ENCODE peak calls at places on chromosomes 5 and 9, in five cellular contexts. Y is lower lobe of right lung; Q is pancreas; X is kidney; R is CD4-positive, CD25-positive, alpha-beta regulatory T cell. B is an unnamed sample.

GRCh38 chr5:80368666-80369270 is 39.1 kb upstream of the ZFYVE16 start:
- DNase-seq in Y (no peak), Q (no peak), X (no peak), R (no peak), B (no peak)

GRCh38 chr5:96790851-96791513 is 16.8 kb downstream of the ERAP1 start:
- DNase-seq in Y (no peak), Q (no peak), X (no peak), R (no peak), B (no peak)

GRCh38 chr5:143896981-143897380 is 85.0 kb downstream of the HMHB1 start:
- DNase-seq in Y (no peak), Q (no peak), X (no peak), R (no peak), B (no peak)

GRCh38 chr5:107593009-107593408 is 77.7 kb downstream of the EFNA5 start:
- DNase-seq in Y (no peak), Q (no peak), X (no peak), R (no peak), B (no peak)

GRCh38 chr5:35777358-35778087 is 79.2 kb upstream of the IL7R start:
- DNase-seq in Y (peak), Q (peak), X (no peak), R (peak), B (no peak)

GRCh38 chr9:19754921-19755320 is 33.9 kb downstream of the SLC24A2 start:
- DNase-seq in Y (no peak), Q (no peak), X (no peak), R (no peak), B (no peak)

GRCh38 chr9:14221558-14221957 is 92.4 kb downstream of the NFIB start:
- DNase-seq in Y (no peak), Q (no peak), X (no peak), R (no peak), B (no peak)

GRCh38 chr5:149147673-149148072 is 6.4 kb downstream of the ABLIM3 start:
- DNase-seq in Y (no peak), Q (no peak), X (no peak), R (no peak), B (no peak)

GRCh38 chr9:14351206-14351605 is 37.3 kb upstream of the NFIB start:
- DNase-seq in Y (no peak), Q (no peak), X (no peak), R (no peak), B (no peak)

GRCh38 chr5:148685520-148686134 is 31.3 kb upstream of the HTR4 start:
- DNase-seq in Y (no peak), Q (no peak), X (no peak), R (no peak), B (no peak)

GRCh38 chr5:171221931-171222330 is 87.1 kb upstream of the TLX3 start:
- DNase-seq in Y (no peak), Q (no peak), X (no peak), R (no peak), B (no peak)

GRCh38 chr5:142984016-142984415 is 213.8 kb downstream of the ARHGAP26 start:
- DNase-seq in Y (no peak), Q (no peak), X (no peak), R (no peak), B (no peak)

GRCh38 chr9:35548571-35548970 is 56.5 kb upstream of the TESK1 start:
- DNase-seq in Y (no peak), Q (no peak), X (no peak), R (no peak), B (no peak)

GRCh38 chr5:225334-225733 is 7.2 kb downstream of the SDHA start:
- DNase-seq in Y (no peak), Q (no peak), X (no peak), R (no peak), B (no peak)

GRCh38 chr9:4290427-4290837 is 9.4 kb downstream of the GLIS3 start:
- DNase-seq in Y (no peak), Q (no peak), X (no peak), R (no peak), B (no peak)

GRCh38 chr9:124550080-124550479 is 42.9 kb upstream of the NR5A1 start:
- DNase-seq in Y (no peak), Q (no peak), X (no peak), R (no peak), B (no peak)

GRCh38 chr9:126329476-126330275 is 3.0 kb downstream of the MVB12B start:
- DNase-seq in Y (no peak), Q (no peak), X (no peak), R (no peak), B (no peak)

GRCh38 chr9:87667164-87667738 is 58.7 kb upstream of the CTSL start:
- DNase-seq in Y (no peak), Q (no peak), X (no peak), R (peak), B (no peak)

GRCh38 chr5:2910401-2911175 is 159.1 kb upstream of the IRX2 start:
- DNase-seq in Y (no peak), Q (no peak), X (no peak), R (no peak), B (no peak)

GRCh38 chr9:131197160-131197911 is 72.0 kb downstream of the NUP214 start:
- DNase-seq in Y (no peak), Q (no peak), X (no peak), R (no peak), B (no peak)

GRCh38 chr9:133874061-133874638 is 118.0 kb downstream of the VAV2 start:
- DNase-seq in Y (no peak), Q (no peak), X (no peak), R (no peak), B (no peak)

GRCh38 chr9:113872485-113873143 is 3.5 kb upstream of the ZNF618 start:
- DNase-seq in Y (no peak), Q (no peak), X (no peak), R (no peak), B (no peak)

GRCh38 chr9:134335095-134335489 is 8.8 kb downstream of the RXRA start:
- DNase-seq in Y (no peak), Q (no peak), X (peak), R (no peak), B (no peak)

GRCh38 chr5:181100121-181101015 is 30.6 kb downstream of the OR2V1 start:
- DNase-seq in Y (no peak), Q (no peak), X (no peak), R (no peak), B (peak)

GRCh38 chr9:73011346-73011745 is 58.5 kb upstream of the ALDH1A1 start:
- DNase-seq in Y (no peak), Q (no peak), X (no peak), R (no peak), B (no peak)

GRCh38 chr5:43315262-43315661 is 2.0 kb upstream of the HMGCS1 start:
- DNase-seq in Y (no peak), Q (no peak), X (no peak), R (peak), B (no peak)

GRCh38 chr9:35656340-35656739 is 1.5 kb downstream of the RMRP start:
- DNase-seq in Y (no peak), Q (no peak), X (peak), R (no peak), B (no peak)

GRCh38 chr9:127059648-127060365 is 62.6 kb downstream of the ANGPTL2 start:
- DNase-seq in Y (no peak), Q (no peak), X (no peak), R (no peak), B (no peak)

GRCh38 chr5:166991586-166991985 is 1299.9 kb upstream of the WWC1 start:
- DNase-seq in Y (no peak), Q (no peak), X (no peak), R (no peak), B (no peak)

GRCh38 chr9:121672213-121672612 is 20.8 kb downstream of the DAB2IP start:
- DNase-seq in Y (peak), Q (no peak), X (peak), R (no peak), B (no peak)

GRCh38 chr5:66903709-66904108 is 292.9 kb downstream of the CD180 start:
- DNase-seq in Y (no peak), Q (no peak), X (no peak), R (no peak), B (no peak)

GRCh38 chr5:147617191-147617606 is 107.3 kb upstream of the DPYSL3 start:
- DNase-seq in Y (no peak), Q (no peak), X (no peak), R (no peak), B (no peak)

GRCh38 chr5:103393131-103393754 is 134.7 kb downstream of the MACIR start:
- DNase-seq in Y (no peak), Q (no peak), X (no peak), R (peak), B (no peak)

GRCh38 chr9:109905472-109905871 is 125.5 kb downstream of the PALM2AKAP2 start:
- DNase-seq in Y (no peak), Q (no peak), X (no peak), R (no peak), B (no peak)

GRCh38 chr9:109907810-109908458 is 127.9 kb downstream of the PALM2AKAP2 start:
- DNase-seq in Y (no peak), Q (no peak), X (no peak), R (no peak), B (no peak)

GRCh38 chr9:109908459-109909390 is 128.7 kb downstream of the PALM2AKAP2 start:
- DNase-seq in Y (no peak), Q (no peak), X (no peak), R (no peak), B (no peak)

GRCh38 chr9:109907400-109907799 is 127.4 kb downstream of the PALM2AKAP2 start:
- DNase-seq in Y (no peak), Q (no peak), X (no peak), R (no peak), B (no peak)

DNA sequence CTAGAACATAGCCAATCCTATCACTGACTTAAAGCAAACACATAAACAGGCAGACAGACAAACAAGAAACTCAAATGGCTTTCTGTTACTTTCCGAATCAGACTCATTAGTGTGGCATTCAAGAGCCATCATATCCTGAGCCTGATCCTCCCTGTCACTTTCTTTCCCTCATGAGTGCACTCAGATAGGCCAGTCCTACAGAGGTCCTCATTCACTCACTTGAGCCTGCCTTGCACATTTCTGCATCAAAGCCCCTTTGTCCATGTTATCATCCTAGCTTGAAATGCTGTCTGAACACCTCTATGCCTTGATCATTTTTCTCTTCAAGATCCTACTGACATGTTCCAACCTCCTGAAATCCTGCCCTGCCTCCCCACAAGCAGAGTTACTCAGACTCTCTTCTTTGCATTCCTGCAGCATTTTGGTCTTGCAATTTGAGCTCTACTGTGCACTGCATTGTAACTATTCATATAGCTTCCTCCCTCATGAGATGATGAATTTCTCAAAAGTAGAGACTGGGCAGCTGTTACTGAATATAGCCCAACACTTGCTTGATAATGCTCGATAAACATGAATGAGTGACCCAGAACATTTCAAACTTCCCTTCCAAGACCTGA is 126.9 kb downstream of the PALM2AKAP2 start:
- DNase-seq in Y (no peak), Q (no peak), X (no peak), R (peak), B (no peak)
- H3K27ac ChIP-seq in Y (peak), Q (no peak), X (peak), R (no peak), B (peak)

GRCh38 chr9:91817106-91817492 is 132.9 kb downstream of the ROR2 start:
- DNase-seq in Y (peak), Q (no peak), X (no peak), R (no peak), B (no peak)

GRCh38 chr9:91817493-91818225 is 132.4 kb downstream of the ROR2 start:
- DNase-seq in Y (no peak), Q (no peak), X (no peak), R (no peak), B (no peak)

GRCh38 chr9:91820126-91820750 is 129.8 kb downstream of the ROR2 start:
- DNase-seq in Y (no peak), Q (no peak), X (no peak), R (no peak), B (no peak)

GRCh38 chr9:91818226-91818587 is 131.8 kb downstream of the ROR2 start:
- DNase-seq in Y (no peak), Q (no peak), X (no peak), R (no peak), B (no peak)

GRCh38 chr9:91818647-91819403 is 131.2 kb downstream of the ROR2 start:
- DNase-seq in Y (no peak), Q (no peak), X (no peak), R (no peak), B (no peak)
- H3K27ac ChIP-seq in Y (no peak), Q (no peak), X (no peak), R (no peak), B (no peak)

DNA sequence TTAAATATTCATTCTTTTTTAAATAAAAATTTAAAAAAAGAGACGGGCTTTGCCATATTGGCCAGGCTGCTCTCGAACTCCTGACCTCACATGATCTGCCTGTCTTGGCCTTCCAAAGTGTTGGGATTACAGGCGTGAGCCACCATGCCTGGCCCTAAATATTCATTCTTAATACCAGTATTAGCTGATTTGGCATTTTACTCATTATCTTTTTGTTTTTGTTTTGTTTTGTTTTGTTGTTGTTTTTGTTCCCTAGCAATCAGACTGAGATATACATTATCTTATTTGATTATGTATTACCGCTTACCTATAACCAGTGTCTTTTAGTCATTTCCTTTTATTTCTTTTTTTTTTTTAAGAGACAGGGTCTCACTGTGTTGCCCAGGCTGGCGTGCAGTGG is 37.9 kb downstream of the RNF44 start:
- DNase-seq in Y (no peak), Q (no peak), X (no peak), R (no peak), B (no peak)
- H3K27ac ChIP-seq in Y (no peak), Q (no peak), X (no peak), R (no peak), B (no peak)

DNA sequence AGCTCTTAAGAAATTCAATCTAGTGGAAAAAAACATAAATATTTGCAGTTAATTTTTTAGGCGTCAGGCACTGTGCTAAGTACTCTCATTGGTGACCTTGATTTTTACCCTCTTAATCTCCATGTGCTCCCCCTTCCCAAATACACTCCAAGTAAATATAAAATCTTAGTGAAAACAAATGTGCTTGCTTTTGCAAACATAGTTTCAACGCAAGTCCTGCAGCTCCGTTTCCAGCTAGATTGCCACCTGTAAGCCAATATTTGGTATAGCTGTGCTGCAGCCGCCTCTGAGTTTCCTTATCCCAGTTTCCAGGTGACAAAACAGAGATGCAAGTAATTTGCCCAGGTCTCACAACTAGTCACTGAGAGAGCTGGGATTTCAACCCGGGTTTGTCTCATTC is 1.9 kb upstream of the MTMR12 start:
- DNase-seq in Y (no peak), Q (peak), X (no peak), R (no peak), B (no peak)
- H3K27ac ChIP-seq in Y (peak), Q (peak), X (no peak), R (no peak), B (no peak)

DNA sequence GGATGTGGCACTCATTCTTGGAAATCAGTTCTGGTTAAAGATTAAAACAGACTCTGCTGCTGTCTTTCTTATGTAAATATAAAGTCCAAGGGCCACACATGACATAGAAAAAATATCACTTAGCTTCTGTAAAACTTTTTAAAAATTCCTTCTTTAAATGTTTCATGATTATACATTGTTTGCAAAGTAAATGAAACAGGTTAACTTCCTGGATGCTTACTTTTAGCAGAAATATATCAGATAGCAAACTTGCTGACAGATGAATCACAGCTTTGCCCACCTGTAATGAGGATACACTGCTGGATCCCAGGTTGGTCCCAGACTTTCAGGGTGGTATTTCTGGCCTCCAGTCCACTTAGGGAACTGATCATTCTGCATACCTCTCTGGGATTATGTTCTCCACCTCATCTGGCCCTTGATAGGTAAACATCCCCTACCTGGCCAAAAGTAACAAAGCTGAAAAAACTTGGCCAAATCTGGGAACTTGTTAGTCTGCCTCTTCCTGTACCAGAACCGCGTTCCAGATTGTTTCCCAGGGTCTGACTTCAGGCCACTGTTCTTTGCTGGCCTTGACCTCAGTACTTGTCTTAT is 340.5 kb downstream of the ADGRV1 start:
- DNase-seq in Y (no peak), Q (peak), X (no peak), R (no peak), B (no peak)
- H3K27ac ChIP-seq in Y (no peak), Q (peak), X (peak), R (no peak), B (no peak)

GRCh38 chr9:136544549-136545064 is 1.2 kb downstream of the NOTCH1 start:
- DNase-seq in Y (peak), Q (peak), X (no peak), R (peak), B (peak)

GRCh38 chr9:136542246-136543041 is 3.4 kb downstream of the NOTCH1 start:
- DNase-seq in Y (no peak), Q (no peak), X (no peak), R (no peak), B (no peak)

GRCh38 chr9:136543280-136543679 is 2.6 kb downstream of the NOTCH1 start:
- DNase-seq in Y (no peak), Q (peak), X (no peak), R (no peak), B (no peak)

GRCh38 chr9:136545065-136545965 is 533 bp downstream of the NOTCH1 start:
- DNase-seq in Y (no peak), Q (peak), X (no peak), R (peak), B (no peak)

GRCh38 chr9:136543830-136544548 is 1.9 kb downstream of the NOTCH1 start:
- DNase-seq in Y (no peak), Q (peak), X (no peak), R (no peak), B (no peak)
- H3K27ac ChIP-seq in Y (peak), Q (peak), X (peak), R (peak), B (peak)

DNA sequence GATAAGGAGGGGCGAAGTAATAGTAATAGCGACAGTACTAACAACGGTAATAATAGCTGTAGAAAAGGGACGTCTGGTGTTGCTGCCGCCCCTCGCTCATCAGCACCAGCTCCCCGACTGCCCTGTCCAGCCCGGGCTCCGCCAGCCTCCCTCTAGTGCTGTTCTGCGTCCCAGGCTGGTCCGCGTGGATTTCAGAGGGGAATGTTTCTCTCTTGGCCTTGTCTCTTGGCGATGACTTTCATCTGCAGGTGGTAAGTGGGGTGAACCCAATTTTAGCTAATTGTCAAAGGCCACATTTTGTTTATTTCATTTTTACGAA is 592 bp downstream of the SNCAIP start:
- DNase-seq in Y (no peak), Q (no peak), X (peak), R (no peak), B (peak)
- H3K27ac ChIP-seq in Y (peak), Q (no peak), X (no peak), R (no peak), B (no peak)

DNA sequence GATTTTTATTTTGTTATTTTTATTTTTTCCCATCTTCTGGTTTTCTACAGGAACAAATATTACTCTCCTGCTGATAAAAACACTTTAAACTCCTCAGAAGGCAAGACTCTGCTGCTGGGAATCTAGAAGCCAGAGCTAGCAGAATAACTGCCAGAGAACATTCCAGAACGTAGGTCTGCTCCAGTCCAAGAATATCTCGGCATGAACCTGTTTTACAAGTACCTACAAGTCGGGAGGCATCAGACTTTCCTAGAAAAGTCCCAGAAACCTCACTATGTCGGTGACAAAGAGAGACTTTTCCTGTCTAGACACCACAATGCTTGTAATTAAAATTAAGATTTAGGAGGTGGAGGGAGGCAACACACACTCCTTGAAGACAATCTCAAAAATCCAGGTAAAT is 41.4 kb downstream of the FABP6 start:
- DNase-seq in Y (no peak), Q (no peak), X (no peak), R (no peak), B (no peak)
- H3K27ac ChIP-seq in Y (peak), Q (no peak), X (no peak), R (no peak), B (peak)

GRCh38 chr5:55364537-55365055 is 56.8 kb downstream of the MTREX start:
- DNase-seq in Y (no peak), Q (no peak), X (no peak), R (no peak), B (no peak)

GRCh38 chr5:55371145-55371544 is 63.4 kb downstream of the MTREX start:
- DNase-seq in Y (no peak), Q (no peak), X (no peak), R (no peak), B (no peak)

GRCh38 chr5:55372130-55372925 is 64.5 kb downstream of the MTREX start:
- DNase-seq in Y (no peak), Q (no peak), X (no peak), R (no peak), B (no peak)

GRCh38 chr5:55370291-55370925 is 62.6 kb downstream of the MTREX start:
- DNase-seq in Y (no peak), Q (no peak), X (no peak), R (no peak), B (no peak)
- H3K27ac ChIP-seq in Y (no peak), Q (no peak), X (no peak), R (no peak), B (no peak)